ENCODE peak calls at places on chromosomes 12 and 14, in seven cellular contexts. M is dorsolateral prefrontal cortex, Q is heart left ventricle, T is BJ, J is pancreas, N is neural progenitor cell, A is GM12865. L is an unnamed sample.

GRCh38 chr12:19435831-19436497 is 3.3 kb upstream of the AEBP2 start:
- DNase-seq in M (no peak), Q (no peak), A (no peak), N (no peak), J (no peak), T (no peak), L (no peak)

GRCh38 chr14:39154594-39155189 is 15.4 kb downstream of the TRAPPC6B start:
- DNase-seq in N (no peak), Q (no peak), T (no peak), J (no peak), A (no peak), M (no peak), L (no peak)

GRCh38 chr12:43357141-43357540 is 194.9 kb downstream of the ADAMTS20 start:
- DNase-seq in N (no peak), M (no peak), J (no peak), Q (no peak), A (no peak), T (no peak), L (no peak)

GRCh38 chr12:77608157-77608755 is 222.4 kb upstream of the NAV3 start:
- DNase-seq in T (no peak), J (no peak), M (no peak), A (no peak), N (no peak), Q (no peak), L (no peak)

GRCh38 chr12:111150476-111150875 is 218.4 kb downstream of the PHETA1 start:
- DNase-seq in J (no peak), A (no peak), N (no peak), Q (no peak), M (no peak), T (no peak), L (no peak)

GRCh38 chr14:77148510-77149231 is 7.1 kb upstream of the ZDHHC22 start:
- DNase-seq in A (no peak), Q (no peak), J (no peak), T (no peak), M (no peak), N (no peak), L (no peak)

GRCh38 chr14:20782280-20782890 is 1.3 kb downstream of the RNASE6 start:
- DNase-seq in T (no peak), A (peak), N (peak), Q (no peak), J (no peak), M (no peak), L (no peak)

GRCh38 chr14:93430319-93430801 is 379 bp upstream of the UNC79 start:
- DNase-seq in A (no peak), T (no peak), M (peak), Q (peak), N (peak), J (peak), L (no peak)

GRCh38 chr14:69023035-69023434 is 43.9 kb upstream of the ACTN1 start:
- DNase-seq in T (no peak), J (no peak), Q (no peak), N (no peak), M (no peak), A (no peak), L (no peak)

GRCh38 chr14:30874120-30874998 is at the start of gene COCH:
- DNase-seq in A (peak), N (peak), T (no peak), M (peak), J (peak), Q (peak), L (no peak)

GRCh38 chr12:42482820-42483533 is 106.6 kb downstream of the PRICKLE1 start:
- DNase-seq in M (peak), A (peak), N (peak), J (peak), T (no peak), Q (peak), L (no peak)

GRCh38 chr12:66453837-66454236 is 151.5 kb downstream of the HELB start:
- DNase-seq in Q (no peak), J (no peak), N (no peak), M (no peak), A (peak), T (no peak), L (no peak)

GRCh38 chr12:120142231-120142877 is 25.8 kb upstream of the RAB35 start:
- DNase-seq in M (no peak), A (no peak), Q (no peak), J (no peak), N (no peak), T (no peak), L (no peak)

GRCh38 chr14:27114180-27114579 is 516.3 kb upstream of the NOVA1 start:
- DNase-seq in T (no peak), Q (no peak), A (no peak), M (no peak), N (no peak), J (no peak), L (no peak)

GRCh38 chr14:72598328-72598727 is 295.6 kb downstream of the DPF3 start:
- DNase-seq in N (no peak), M (no peak), T (no peak), A (peak), J (no peak), Q (no peak), L (no peak)

GRCh38 chr14:61229475-61229888 is 51.7 kb downstream of the TMEM30B start:
- DNase-seq in J (peak), T (no peak), M (no peak), A (no peak), Q (no peak), N (peak), L (no peak)

GRCh38 chr12:41486718-41487117 is 298.6 kb downstream of the PDZRN4 start:
- DNase-seq in A (no peak), N (peak), M (no peak), T (peak), J (no peak), Q (no peak), L (no peak)

GRCh38 chr14:68968051-68968450 is 11.1 kb downstream of the ACTN1 start:
- DNase-seq in N (no peak), M (no peak), Q (no peak), J (no peak), A (no peak), T (no peak), L (no peak)

GRCh38 chr14:96158735-96159134 is 45.9 kb upstream of the BDKRB2 start:
- DNase-seq in T (no peak), M (no peak), J (no peak), Q (no peak), A (no peak), N (no peak), L (no peak)

GRCh38 chr14:28308727-28309126 is 457.9 kb upstream of the FOXG1 start:
- DNase-seq in A (no peak), T (no peak), M (no peak), J (no peak), Q (no peak), N (no peak), L (no peak)

GRCh38 chr14:56059054-56059453 is 59.2 kb upstream of the PELI2 start:
- DNase-seq in J (no peak), T (no peak), N (no peak), M (no peak), A (no peak), Q (no peak), L (no peak)

GRCh38 chr12:14185441-14186192 is 179.9 kb upstream of the ATF7IP start:
- DNase-seq in T (no peak), Q (no peak), M (no peak), J (peak), N (peak), A (peak), L (peak)

GRCh38 chr12:116712458-116713303 is 25.2 kb downstream of the SPRING1 start:
- DNase-seq in A (no peak), N (no peak), T (no peak), J (no peak), Q (no peak), M (no peak), L (no peak)

GRCh38 chr14:83300454-83301064 is 1766.9 kb upstream of the SEL1L start:
- DNase-seq in Q (no peak), A (peak), J (no peak), N (peak), T (no peak), M (no peak), L (no peak)

GRCh38 chr14:96180004-96180403 is 24.6 kb upstream of the BDKRB2 start:
- DNase-seq in A (no peak), M (no peak), Q (no peak), J (no peak), N (no peak), T (no peak), L (no peak)

GRCh38 chr14:95313707-95314106 is 6.0 kb downstream of the CLMN start:
- DNase-seq in M (peak), T (no peak), J (peak), Q (no peak), N (no peak), A (peak), L (peak)

GRCh38 chr12:116434155-116435065 is 124.8 kb upstream of the MAP1LC3B2 start:
- DNase-seq in Q (peak), T (peak), J (peak), A (no peak), N (peak), M (no peak), L (peak)

GRCh38 chr12:3277261-3277943 is 200.2 kb downstream of the TSPAN9 start:
- DNase-seq in N (no peak), Q (no peak), T (no peak), J (no peak), A (no peak), M (no peak), L (no peak)

GRCh38 chr12:43937947-43938346 is 102.1 kb downstream of the TMEM117 start:
- DNase-seq in N (no peak), J (no peak), Q (no peak), M (no peak), A (peak), T (no peak), L (no peak)

GRCh38 chr12:49055978-49056754 is 4.4 kb downstream of the KMT2D start:
- DNase-seq in N (peak), T (peak), A (peak), M (peak), J (peak), Q (no peak), L (peak)

GRCh38 chr14:106039400-106039799 is 513.0 kb downstream of the TMEM121 start:
- DNase-seq in M (no peak), Q (no peak), T (no peak), N (no peak), J (no peak), A (peak), L (no peak)

GRCh38 chr14:22266141-22266442 is 322.9 kb downstream of the DAD1 start:
- DNase-seq in J (no peak), N (no peak), Q (no peak), M (no peak), A (no peak), T (no peak), L (no peak)

GRCh38 chr12:116138781-116139180 is 138.7 kb downstream of the MED13L start:
- DNase-seq in T (no peak), J (no peak), A (no peak), M (no peak), N (no peak), Q (no peak), L (no peak)

GRCh38 chr12:121792607-121793500 is 634 bp downstream of the RHOF start:
- DNase-seq in Q (peak), A (peak), T (no peak), J (no peak), N (no peak), M (peak), L (no peak)

GRCh38 chr12:66693901-66694513 is 15.1 kb upstream of the GRIP1 start:
- DNase-seq in M (no peak), J (no peak), T (peak), N (peak), Q (no peak), A (peak), L (peak)

GRCh38 chr14:38185661-38186060 is 22.0 kb upstream of the SSTR1 start:
- DNase-seq in M (no peak), A (no peak), J (no peak), T (no peak), Q (no peak), N (no peak), L (no peak)

GRCh38 chr12:53174881-53175491 is 5.5 kb upstream of the ZNF740 start:
- DNase-seq in Q (no peak), T (no peak), N (peak), A (no peak), J (no peak), M (no peak), L (no peak)

GRCh38 chr12:40105265-40105514 is 691 bp downstream of the SLC2A13 start:
- DNase-seq in Q (no peak), A (no peak), T (no peak), N (no peak), J (peak), M (no peak), L (no peak)

GRCh38 chr14:72740966-72741835 is 152.7 kb downstream of the DPF3 start:
- DNase-seq in A (no peak), Q (no peak), M (no peak), J (no peak), T (no peak), N (no peak), L (no peak)

DNA sequence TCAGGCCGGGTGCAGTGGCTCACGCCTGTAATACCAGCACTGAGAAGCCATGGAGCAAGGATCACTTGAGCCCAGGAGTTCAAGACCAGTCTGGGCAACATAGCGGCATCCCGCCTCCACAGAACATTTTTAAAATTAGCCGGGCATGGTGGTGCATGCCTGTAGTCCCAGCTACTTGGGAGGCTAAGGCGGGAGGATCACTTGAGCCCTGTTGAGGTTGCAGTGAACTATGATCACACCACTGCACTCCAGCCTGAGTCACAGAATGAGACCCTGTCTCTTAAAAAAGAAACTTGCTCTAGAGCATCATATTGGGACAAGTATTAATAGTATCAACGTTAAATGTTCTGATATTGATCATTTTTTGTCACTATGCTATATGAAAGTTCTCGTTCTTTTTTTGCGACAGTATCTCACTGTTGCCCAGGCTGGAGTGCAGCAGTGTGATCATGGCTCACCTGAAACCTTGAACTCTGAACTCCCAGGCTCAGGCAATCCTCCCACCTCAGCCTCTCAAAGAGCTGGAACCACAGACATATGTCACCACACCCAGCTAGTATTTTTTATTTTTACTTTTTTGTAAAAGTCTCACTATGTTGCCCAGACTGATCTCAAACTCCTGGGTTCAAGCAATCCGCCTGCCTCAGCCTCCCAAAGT is 47.7 kb downstream of the CCDC85C start:
- DNase-seq in Q (no peak), N (no peak), A (no peak), M (no peak), J (no peak), T (no peak), L (no peak)
- H3K4me3 ChIP-seq in Q (no peak), N (no peak), A (no peak), M (no peak), J (no peak), T (no peak), L (no peak)

GRCh38 chr14:33430414-33430813 is 491.7 kb downstream of the NPAS3 start:
- DNase-seq in A (no peak), Q (no peak), M (no peak), J (no peak), T (no peak), N (no peak), L (no peak)

GRCh38 chr14:33435911-33436310 is 497.2 kb downstream of the NPAS3 start:
- DNase-seq in T (peak), N (no peak), Q (no peak), J (no peak), A (no peak), M (no peak), L (peak)

DNA sequence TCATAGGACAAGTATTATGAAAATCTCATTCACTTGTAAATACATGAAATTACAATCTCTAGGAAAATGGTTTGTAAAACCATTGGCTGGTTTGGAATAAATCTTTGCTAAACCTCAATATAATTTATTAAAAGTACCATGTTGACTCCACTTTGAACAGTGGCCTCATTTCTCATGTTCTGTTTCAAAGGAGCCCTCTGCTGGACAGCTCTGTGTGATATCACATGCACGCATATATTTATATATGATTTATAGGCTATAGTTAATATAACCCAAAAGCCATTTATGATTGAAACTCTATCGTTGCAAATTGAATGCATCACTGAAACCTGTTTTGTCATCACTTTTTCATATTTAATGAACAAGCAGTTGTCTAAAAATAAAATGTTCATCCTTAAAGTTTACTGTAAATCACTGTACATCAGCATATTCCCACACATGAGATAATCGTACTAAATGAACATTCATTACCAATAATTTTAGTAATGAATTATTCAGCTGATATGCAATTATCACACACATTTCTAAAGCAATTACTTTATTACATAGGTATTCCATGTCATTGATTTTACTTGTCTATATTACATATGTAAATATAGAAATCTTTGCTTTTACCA is 493.8 kb downstream of the NPAS3 start:
- DNase-seq in N (peak), Q (no peak), M (no peak), T (no peak), J (no peak), A (no peak), L (peak)
- TF ChIP-seq CTCF in N (peak), Q (peak), M (peak), T (peak), J (peak), A (no peak), L (peak)

GRCh38 chr14:89444044-89444443 is 27.0 kb upstream of the FOXN3 start:
- DNase-seq in M (no peak), T (no peak), J (no peak), A (peak), N (no peak), Q (no peak), L (no peak)
- H3K4me3 ChIP-seq in M (no peak), T (no peak), J (no peak), A (no peak), N (no peak), Q (no peak), L (no peak)

GRCh38 chr12:109330282-109330681 is 17.4 kb upstream of the MYO1H start:
- DNase-seq in J (no peak), N (no peak), Q (no peak), T (no peak), M (no peak), A (no peak), L (no peak)
- TF ChIP-seq CTCF in J (no peak), N (no peak), Q (no peak), T (no peak), M (no peak), A (no peak), L (no peak)

GRCh38 chr12:131897875-131898274 is 3.5 kb downstream of the ULK1 start:
- DNase-seq in M (no peak), Q (no peak), N (no peak), T (no peak), A (no peak), J (no peak), L (no peak)

GRCh38 chr12:131895640-131896079 is 1.2 kb downstream of the ULK1 start:
- DNase-seq in A (no peak), Q (no peak), J (peak), M (no peak), T (no peak), N (peak), L (no peak)

GRCh38 chr12:131896080-131896810 is 1.8 kb downstream of the ULK1 start:
- DNase-seq in T (peak), M (peak), A (peak), N (peak), Q (peak), J (peak), L (no peak)

GRCh38 chr12:131896811-131897270 is 2.4 kb downstream of the ULK1 start:
- DNase-seq in A (no peak), N (no peak), J (no peak), M (peak), T (no peak), Q (no peak), L (no peak)

DNA sequence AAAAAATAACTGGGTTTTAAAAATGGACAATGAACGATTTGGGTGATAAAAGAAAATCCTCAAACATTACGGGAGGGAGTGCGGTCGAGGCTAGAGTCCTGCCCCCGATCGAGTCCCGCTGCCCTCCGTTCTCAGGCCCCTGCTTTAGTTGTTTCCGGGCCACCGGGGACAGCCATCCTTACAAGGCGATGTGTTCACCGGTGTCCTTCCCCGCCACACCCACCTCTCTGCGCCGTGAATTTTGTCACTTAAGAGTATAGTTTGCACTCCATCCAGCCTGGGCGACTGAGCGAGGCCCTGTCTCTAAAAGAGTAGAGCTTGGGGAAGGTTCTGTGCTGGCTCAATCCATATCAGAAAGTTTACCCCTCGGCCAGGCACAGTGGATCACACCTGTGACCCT is 2.9 kb downstream of the ULK1 start:
- DNase-seq in M (no peak), T (no peak), Q (no peak), J (no peak), N (no peak), A (no peak), L (no peak)
- H3K4me3 ChIP-seq in M (peak), T (no peak), Q (peak), J (peak), N (no peak), A (no peak), L (no peak)

DNA sequence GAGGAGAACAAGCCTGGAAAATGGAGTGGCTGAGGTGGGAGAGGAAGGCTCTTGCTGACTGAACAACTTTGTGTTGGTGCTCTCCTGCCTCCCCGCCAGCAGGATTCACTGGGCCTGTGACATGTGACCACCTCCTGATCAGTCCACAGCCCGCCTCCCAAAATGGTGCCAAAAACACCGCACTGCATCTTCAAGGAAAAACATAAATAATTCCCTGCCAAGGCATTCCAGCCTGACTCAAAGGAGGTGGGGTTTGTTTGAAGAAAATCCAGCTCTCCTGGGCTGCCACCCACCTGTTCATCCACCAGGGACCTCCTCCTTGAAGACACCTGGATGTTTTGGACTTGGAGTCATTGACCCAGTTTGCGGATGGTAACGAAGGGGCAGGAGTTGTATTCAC is 83.8 kb upstream of the PIWIL1 start:
- DNase-seq in N (no peak), J (no peak), A (no peak), Q (no peak), T (no peak), M (no peak), L (no peak)
- TF ChIP-seq CTCF in N (no peak), J (no peak), A (no peak), Q (no peak), T (no peak), M (no peak), L (no peak)

GRCh38 chr14:65282909-65283253 is 129.6 kb upstream of the FUT8 start:
- DNase-seq in Q (no peak), N (no peak), T (no peak), M (no peak), J (no peak), A (peak), L (no peak)
- H3K4me3 ChIP-seq in Q (no peak), N (no peak), T (no peak), M (peak), J (no peak), A (peak), L (no peak)

L was measured in AG09309.